ENCODE peak calls at places on chromosome 1, in nine cellular contexts. W is CD8-positive, alpha-beta T cell; R is spleen; T is uterus; V is psoas muscle; C is cardiac muscle cell; J is CD4-positive, CD25-positive, alpha-beta regulatory T cell; Q is mesenchymal stem cell; F is endodermal cell. Y is an unnamed sample.

GRCh38 chr1:229094476-229095311 is 176.2 kb upstream of the RAB4A start:
- DNase-seq in W (no peak), R (no peak), T (no peak), V (no peak), C (peak; percentile 78), J (no peak), Q (peak; percentile 88), F (peak; percentile 68), Y (no peak)

GRCh38 chr1:219279017-219279770 is 105.5 kb downstream of the LYPLAL1 start:
- DNase-seq in W (no peak), R (no peak), T (no peak), V (no peak), C (peak; percentile 41), J (no peak), Q (no peak), F (no peak), Y (no peak)

GRCh38 chr1:41400235-41400634 is 39.0 kb downstream of the FOXO6 start:
- DNase-seq in W (no peak), R (no peak), T (no peak), V (no peak), C (peak; percentile 28), J (no peak), Q (no peak), F (no peak), Y (no peak)

GRCh38 chr1:243287652-243288051 is 31.8 kb downstream of the SDCCAG8 start:
- DNase-seq in W (no peak), R (no peak), T (no peak), V (no peak), C (peak; percentile 84), J (no peak), Q (peak; percentile 88), F (no peak), Y (no peak)

GRCh38 chr1:164648211-164649080 is 89.5 kb downstream of the PBX1 start:
- DNase-seq in W (no peak), R (no peak), T (no peak), V (no peak), C (no peak), J (no peak), Q (no peak), F (no peak), Y (no peak)

GRCh38 chr1:22317231-22317919 is 134.3 kb upstream of the ZBTB40 start:
- DNase-seq in W (no peak), R (no peak), T (no peak), V (no peak), C (peak; percentile 20), J (no peak), Q (peak; percentile 25), F (peak; percentile 90), Y (no peak)

GRCh38 chr1:200258447-200259375 is 151.1 kb downstream of the ZNF281 start:
- DNase-seq in W (no peak), R (no peak), T (no peak), V (no peak), C (peak; percentile 33), J (no peak), Q (peak; percentile 31), F (no peak), Y (peak; percentile 12)

GRCh38 chr1:6259491-6260362 is 1.2 kb downstream of the GPR153 start:
- DNase-seq in W (peak; percentile 81), R (peak; percentile 90), T (peak; percentile 85), V (peak; percentile 90), C (peak; percentile 89), J (peak; percentile 61), Q (peak; percentile 82), F (peak; percentile 91), Y (peak; percentile 81)

GRCh38 chr1:43550598-43551246 is 20.0 kb downstream of the PTPRF start:
- DNase-seq in W (no peak), R (no peak), T (no peak), V (no peak), C (no peak), J (no peak), Q (no peak), F (no peak), Y (no peak)
- H3K4me1 ChIP-seq in W (no peaks in the 10 kb centered on the region), R (peaks cover 11% of the 10 kb centered on the region), T (no peaks in the 10 kb centered on the region), V (no peaks in the 10 kb centered on the region), C (peaks cover 30% of the 10 kb centered on the region), J (peaks cover 3% of the 10 kb centered on the region), Q (peaks cover 15% of the 10 kb centered on the region), F (peaks cover 14% of the 10 kb centered on the region), Y (peaks cover 4% of the 10 kb centered on the region)

GRCh38 chr1:34795916-34796315 is 3.1 kb downstream of the GJA4 start:
- DNase-seq in W (no peak), R (no peak), T (no peak), V (no peak), C (no peak), J (no peak), Q (no peak), F (no peak), Y (no peak)

GRCh38 chr1:34792868-34793727 is at the start of gene GJA4:
- DNase-seq in W (no peak), R (no peak), T (no peak), V (no peak), C (no peak), J (no peak), Q (no peak), F (peak; percentile 72), Y (no peak)

GRCh38 chr1:34792424-34792823 is 375 bp upstream of the GJA4 start:
- DNase-seq in W (no peak), R (no peak), T (no peak), V (no peak), C (no peak), J (no peak), Q (no peak), F (no peak), Y (no peak)

GRCh38 chr1:34794790-34795180 is 2.0 kb downstream of the GJA4 start:
- DNase-seq in W (no peak), R (no peak), T (no peak), V (no peak), C (no peak), J (no peak), Q (no peak), F (no peak), Y (no peak)

DNA sequence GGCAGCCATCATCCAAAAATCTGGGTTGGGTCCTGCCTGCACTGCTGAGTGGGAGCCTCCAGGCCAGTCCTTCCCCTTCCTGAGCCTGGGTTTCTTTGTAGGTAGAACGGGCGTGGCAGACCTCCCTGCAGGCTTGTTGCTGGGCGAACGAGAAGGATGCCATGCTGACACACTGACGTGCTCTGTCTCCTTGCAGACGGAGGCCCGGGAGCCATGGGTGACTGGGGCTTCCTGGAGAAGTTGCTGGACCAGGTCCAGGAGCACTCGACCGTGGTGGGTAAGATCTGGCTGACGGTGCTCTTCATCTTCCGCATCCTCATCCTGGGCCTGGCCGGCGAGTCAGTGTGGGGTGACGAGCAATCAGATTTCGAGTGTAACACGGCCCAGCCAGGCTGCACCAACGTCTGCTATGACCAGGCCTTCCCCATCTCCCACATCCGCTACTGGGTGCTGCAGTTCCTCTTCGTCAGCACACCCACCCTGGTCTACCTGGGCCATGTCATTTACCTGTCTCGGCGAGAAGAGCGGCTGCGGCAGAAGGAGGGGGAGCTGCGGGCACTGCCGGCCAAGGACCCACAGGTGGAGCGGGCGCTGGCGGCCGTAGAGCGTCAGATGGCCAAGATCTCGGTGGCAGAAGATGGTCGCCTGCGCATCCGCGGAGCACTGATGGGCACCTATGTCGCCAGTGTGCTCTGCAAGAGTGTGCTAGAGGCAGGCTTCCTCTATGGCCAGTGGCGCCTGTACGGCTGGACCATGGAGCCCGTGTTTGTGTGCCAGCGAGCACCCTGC is 1.4 kb downstream of the GJA4 start:
- DNase-seq in W (no peak), R (no peak), T (no peak), V (no peak), C (no peak), J (no peak), Q (no peak), F (no peak), Y (no peak)
- H3K9me3 ChIP-seq in W (no peaks in the 10 kb centered on the region), R (no peaks in the 10 kb centered on the region), T (no peaks in the 10 kb centered on the region), V (no peaks in the 10 kb centered on the region), C (no peaks in the 10 kb centered on the region), J (no peaks in the 10 kb centered on the region), Q (peaks cover 5% of the 10 kb centered on the region), F (no peaks in the 10 kb centered on the region), Y (no peaks in the 10 kb centered on the region)

GRCh38 chr1:110645172-110645571 is 29.6 kb downstream of the KCNA3 start:
- DNase-seq in W (no peak), R (no peak), T (no peak), V (no peak), C (no peak), J (no peak), Q (no peak), F (no peak), Y (no peak)
- H3K4me1 ChIP-seq in W (peaks cover 82% of the 10 kb centered on the region), R (peaks cover 45% of the 10 kb centered on the region), T (peaks cover 10% of the 10 kb centered on the region), V (no peaks in the 10 kb centered on the region), C (no peaks in the 10 kb centered on the region), J (peaks cover 51% of the 10 kb centered on the region), Q (no peaks in the 10 kb centered on the region), F (no peaks in the 10 kb centered on the region), Y (peaks cover 99% of the 10 kb centered on the region)

GRCh38 chr1:207401578-207401977 is 52.5 kb upstream of the CR2 start:
- DNase-seq in W (no peak), R (no peak), T (no peak), V (no peak), C (no peak), J (no peak), Q (no peak), F (no peak), Y (no peak)
- H3K9me3 ChIP-seq in W (no peaks in the 10 kb centered on the region), R (no peaks in the 10 kb centered on the region), T (no peaks in the 10 kb centered on the region), V (no peaks in the 10 kb centered on the region), C (no peaks in the 10 kb centered on the region), J (no peaks in the 10 kb centered on the region), Q (no peaks in the 10 kb centered on the region), F (no peaks in the 10 kb centered on the region), Y (no peaks in the 10 kb centered on the region)

GRCh38 chr1:54310439-54311328 is 95.5 kb downstream of the SSBP3 start:
- DNase-seq in W (no peak), R (no peak), T (no peak), V (peak; percentile 74), C (peak; percentile 66), J (no peak), Q (peak; percentile 71), F (peak; percentile 94), Y (no peak)
- H3K4me1 ChIP-seq in W (peaks cover 72% of the 10 kb centered on the region), R (peaks cover 60% of the 10 kb centered on the region), T (no peaks in the 10 kb centered on the region), V (peaks cover 58% of the 10 kb centered on the region), C (peaks cover 59% of the 10 kb centered on the region), J (peaks cover 7% of the 10 kb centered on the region), Q (peaks cover 10% of the 10 kb centered on the region), F (peaks cover 53% of the 10 kb centered on the region), Y (peaks cover 59% of the 10 kb centered on the region)

GRCh38 chr1:171212607-171213347 is 27.7 kb downstream of the FMO2 start:
- DNase-seq in W (no peak), R (no peak), T (no peak), V (no peak), C (no peak), J (no peak), Q (no peak), F (no peak), Y (no peak)
- H3K9me3 ChIP-seq in W (no peaks in the 10 kb centered on the region), R (no peaks in the 10 kb centered on the region), T (no peaks in the 10 kb centered on the region), V (no peaks in the 10 kb centered on the region), C (no peaks in the 10 kb centered on the region), J (no peaks in the 10 kb centered on the region), Q (no peaks in the 10 kb centered on the region), F (peaks cover 2% of the 10 kb centered on the region), Y (no peaks in the 10 kb centered on the region)

DNA sequence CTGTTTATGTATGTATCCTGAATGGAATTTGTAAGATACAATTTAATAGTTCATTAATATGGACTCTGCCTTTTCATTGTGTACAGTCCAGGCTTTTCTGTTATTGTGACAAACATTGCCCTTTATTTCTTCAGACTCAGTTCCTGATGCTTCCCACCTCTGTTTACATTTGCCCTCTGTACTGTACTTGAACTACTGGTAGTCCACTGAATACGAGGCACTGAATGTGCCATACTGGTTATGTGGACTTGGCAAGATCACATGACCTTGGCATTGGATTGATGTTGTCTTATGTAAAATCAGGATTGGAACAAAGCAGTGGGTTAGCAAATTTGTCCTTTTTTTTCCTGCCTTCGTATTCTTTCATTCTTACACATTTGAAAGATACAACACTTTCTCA is 27.8 kb downstream of the RALGPS2 start:
- DNase-seq in W (no peak), R (no peak), T (no peak), V (no peak), C (no peak), J (no peak), Q (no peak), F (no peak), Y (no peak)
- H3K4me1 ChIP-seq in W (no peaks in the 10 kb centered on the region), R (no peaks in the 10 kb centered on the region), T (no peaks in the 10 kb centered on the region), V (no peaks in the 10 kb centered on the region), C (no peaks in the 10 kb centered on the region), J (no peaks in the 10 kb centered on the region), Q (no peaks in the 10 kb centered on the region), F (no peaks in the 10 kb centered on the region), Y (no peaks in the 10 kb centered on the region)